ENCODE peak calls at places on chromosome 3, in four cellular contexts. N, L, S and J are unnamed samples.

GRCh38 chr3:38421679-38422336 is 31.9 kb upstream of the ACVR2B start:
- DNase-seq in N (no peak), L (no peak), S (no peak), J (no peak)

GRCh38 chr3:101809178-101810022 is 30.4 kb downstream of the NXPE3 start:
- DNase-seq in N (peak; percentile 74), L (peak; percentile 65), S (peak; percentile 14), J (no peak)

GRCh38 chr3:65305836-65306235 is 618.0 kb upstream of the ADAMTS9 start:
- DNase-seq in N (no peak), L (no peak), S (no peak), J (no peak)

GRCh38 chr3:123652346-123652984 is 67.6 kb upstream of the HACD2 start:
- DNase-seq in N (peak; percentile 87), L (peak; percentile 87), S (peak; percentile 87), J (peak; percentile 91)

GRCh38 chr3:112128843-112129727 is 4.0 kb downstream of the GCSAM start:
- DNase-seq in N (peak; percentile 36), L (peak; percentile 6), S (no peak), J (no peak)

GRCh38 chr3:9411302-9411701 is 13.9 kb downstream of the SETD5 start:
- DNase-seq in N (no peak), L (no peak), S (no peak), J (no peak)

GRCh38 chr3:89419647-89420141 is 312.3 kb downstream of the EPHA3 start:
- DNase-seq in N (peak; percentile 13), L (no peak), S (no peak), J (no peak)

GRCh38 chr3:10319804-10320203 is 1.1 kb downstream of the SEC13 start:
- DNase-seq in N (no peak), L (no peak), S (no peak), J (no peak)

GRCh38 chr3:127654374-127654773 is 18.4 kb upstream of the ABTB1 start:
- DNase-seq in N (peak; percentile 62), L (no peak), S (no peak), J (no peak)

GRCh38 chr3:141556034-141556433 is 69.2 kb downstream of the RASA2 start:
- DNase-seq in N (no peak), L (no peak), S (no peak), J (no peak)

GRCh38 chr3:73479325-73479724 is 145.4 kb downstream of the PDZRN3 start:
- DNase-seq in N (no peak), L (no peak), S (no peak), J (no peak)

GRCh38 chr3:49602877-49603411 is 48.7 kb downstream of the BSN start:
- DNase-seq in N (peak; percentile 77), L (no peak), S (no peak), J (no peak)

GRCh38 chr3:180705619-180706018 is 26.3 kb upstream of the CCDC39 start:
- DNase-seq in N (no peak), L (no peak), S (no peak), J (no peak)
- TF ChIP-seq CTCF in N (no peak), L (no peak), S (no peak), J (no peak)

GRCh38 chr3:120025520-120025919 is 68.7 kb downstream of the GSK3B start:
- DNase-seq in N (peak; percentile 71), L (no peak), S (no peak), J (no peak)
- TF ChIP-seq CTCF in N (no peak), L (no peak), S (no peak), J (no peak)

GRCh38 chr3:157695586-157695985 is 192.4 kb upstream of the VEPH1 start:
- DNase-seq in N (no peak), L (no peak), S (no peak), J (no peak)

GRCh38 chr3:157705258-157705657 is 202.0 kb upstream of the VEPH1 start:
- DNase-seq in N (no peak), L (no peak), S (no peak), J (no peak)

DNA sequence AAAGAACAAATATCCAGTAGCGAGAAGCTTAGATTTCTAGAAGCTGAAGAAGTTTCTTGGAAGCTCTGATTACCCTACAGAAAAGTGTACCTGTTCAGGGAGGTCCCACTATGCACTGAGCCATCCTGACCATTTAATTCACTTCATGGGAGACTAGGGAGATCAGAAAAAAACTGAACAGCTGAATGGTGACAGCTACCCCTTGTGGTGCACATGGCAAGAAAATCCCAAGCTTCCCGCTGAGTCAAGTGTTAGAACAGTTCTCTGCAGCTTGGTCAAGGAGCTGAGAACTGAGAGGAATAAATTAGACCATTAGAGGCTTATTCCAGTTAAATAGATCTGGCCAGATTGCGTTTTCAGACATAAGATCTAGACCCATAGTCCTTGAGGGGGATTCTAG is 197.2 kb upstream of the VEPH1 start:
- DNase-seq in N (peak; percentile 26), L (peak; percentile 40), S (no peak), J (no peak)
- TF ChIP-seq CTCF in N (peak; percentile 51), L (no peak), S (no peak), J (no peak)

GRCh38 chr3:140050977-140051957 is 116.3 kb downstream of the CLSTN2 start:
- DNase-seq in N (no peak), L (peak; percentile 24), S (no peak), J (no peak)
- TF ChIP-seq CTCF in N (peak; percentile 27), L (peak; percentile 45), S (peak; percentile 35), J (no peak)

GRCh38 chr3:47376393-47376792 is 4.4 kb upstream of the PTPN23 start:
- DNase-seq in N (no peak), L (no peak), S (no peak), J (no peak)

GRCh38 chr3:47366833-47367232 is 14.0 kb upstream of the PTPN23 start:
- DNase-seq in N (no peak), L (no peak), S (no peak), J (no peak)

GRCh38 chr3:47374587-47374986 is 6.2 kb upstream of the PTPN23 start:
- DNase-seq in N (no peak), L (no peak), S (no peak), J (no peak)

GRCh38 chr3:47367631-47368030 is 13.2 kb upstream of the PTPN23 start:
- DNase-seq in N (no peak), L (no peak), S (no peak), J (no peak)

GRCh38 chr3:47370887-47371697 is 9.7 kb upstream of the PTPN23 start:
- DNase-seq in N (no peak), L (peak; percentile 61), S (peak; percentile 13), J (no peak)
- TF ChIP-seq CTCF in N (peak; percentile 32), L (peak; percentile 70), S (peak; percentile 61), J (no peak)

GRCh38 chr3:12458901-12459300 is 25.4 kb upstream of the TSEN2 start:
- DNase-seq in N (no peak), L (no peak), S (no peak), J (no peak)
- TF ChIP-seq CTCF in N (no peak), L (peak; percentile 12), S (no peak), J (no peak)